ENCODE peak calls at places on chromosome 4, in ten cellular contexts. Z, Q, D, A, B, K, W, E, H and C are unnamed samples.

GRCh38 chr4:99861120-99861905 is 32.9 kb downstream of the LAMTOR3 start:
- DNase-seq in B (no peak), E (no peak), A (no peak), D (no peak), Q (no peak), Z (no peak), W (no peak), H (no peak), K (no peak), C (no peak)

GRCh38 chr4:119550857-119551532 is 77.6 kb downstream of the PDE5A start:
- DNase-seq in Q (peak; percentile 73), H (no peak), E (no peak), K (no peak), A (no peak), W (no peak), B (peak; percentile 36), Z (no peak), D (no peak), C (peak; percentile 19)

GRCh38 chr4:1471443-1472147 is 65.4 kb upstream of the NKX1-1 start:
- DNase-seq in D (no peak), H (peak; percentile 7), A (peak; percentile 48), K (no peak), Q (no peak), Z (no peak), W (peak; percentile 28), E (no peak), B (no peak), C (no peak)

GRCh38 chr4:24845884-24846283 is 50.5 kb downstream of the SOD3 start:
- DNase-seq in D (no peak), B (no peak), A (no peak), H (no peak), Z (no peak), W (no peak), Q (no peak), E (no peak), K (no peak), C (no peak)

GRCh38 chr4:970046-970745 is 3.2 kb downstream of the DGKQ start:
- DNase-seq in D (no peak), Q (no peak), W (no peak), A (no peak), H (no peak), K (no peak), E (no peak), B (no peak), Z (no peak), C (no peak)

GRCh38 chr4:132062611-132063239 is 1086.4 kb upstream of the PCDH10 start:
- DNase-seq in Q (no peak), K (no peak), H (no peak), E (no peak), B (no peak), W (no peak), A (no peak), D (no peak), Z (no peak), C (no peak)

GRCh38 chr4:22573198-22573597 is 57.3 kb upstream of the ADGRA3 start:
- DNase-seq in K (peak; percentile 71), E (no peak), A (peak; percentile 88), Q (no peak), B (peak; percentile 11), Z (no peak), H (peak; percentile 37), W (no peak), D (no peak), C (peak; percentile 7)

GRCh38 chr4:122577808-122578781 is 42.8 kb downstream of the IL21 start:
- DNase-seq in H (no peak), D (no peak), W (no peak), B (peak; percentile 48), K (no peak), Z (no peak), E (no peak), A (no peak), Q (peak; percentile 38), C (peak; percentile 57)

GRCh38 chr4:53089940-53090729 is 228.0 kb downstream of the RASL11B start:
- DNase-seq in Q (no peak), H (no peak), K (no peak), W (no peak), D (no peak), E (no peak), Z (no peak), A (no peak), B (peak; percentile 53), C (no peak)

GRCh38 chr4:65508169-65508568 is 162.1 kb downstream of the EPHA5 start:
- DNase-seq in E (peak; percentile 58), Q (peak; percentile 16), B (peak; percentile 67), K (no peak), W (no peak), A (no peak), D (peak; percentile 85), Z (no peak), H (no peak), C (peak; percentile 80)

GRCh38 chr4:122873752-122874151 is 47.1 kb downstream of the FGF2 start:
- DNase-seq in H (no peak), E (no peak), B (peak; percentile 87), W (no peak), A (no peak), Q (peak; percentile 88), K (no peak), D (peak; percentile 88), Z (no peak), C (peak; percentile 80)

GRCh38 chr4:61200991-61201526 is 933 bp downstream of the ADGRL3 start:
- DNase-seq in Q (no peak), Z (peak; percentile 81), K (peak; percentile 23), H (no peak), W (peak; percentile 52), E (no peak), A (no peak), B (no peak), D (no peak), C (peak; percentile 43)

GRCh38 chr4:141158219-141158618 is 24.9 kb upstream of the RNF150 start:
- DNase-seq in Z (no peak), W (no peak), A (no peak), B (peak; percentile 51), K (no peak), H (no peak), Q (peak; percentile 55), E (no peak), D (no peak), C (peak; percentile 36)

GRCh38 chr4:146407669-146408084 is 114.1 kb downstream of the SLC10A7 start:
- DNase-seq in A (no peak), Q (peak; percentile 29), K (no peak), H (no peak), Z (no peak), E (no peak), W (no peak), B (peak; percentile 37), D (no peak), C (peak; percentile 28)

GRCh38 chr4:121555315-121556107 is 141.3 kb downstream of the ANXA5 start:
- DNase-seq in B (peak; percentile 56), D (no peak), W (no peak), Q (peak; percentile 8), K (no peak), H (no peak), E (no peak), A (no peak), Z (no peak), C (peak; percentile 7)

DNA sequence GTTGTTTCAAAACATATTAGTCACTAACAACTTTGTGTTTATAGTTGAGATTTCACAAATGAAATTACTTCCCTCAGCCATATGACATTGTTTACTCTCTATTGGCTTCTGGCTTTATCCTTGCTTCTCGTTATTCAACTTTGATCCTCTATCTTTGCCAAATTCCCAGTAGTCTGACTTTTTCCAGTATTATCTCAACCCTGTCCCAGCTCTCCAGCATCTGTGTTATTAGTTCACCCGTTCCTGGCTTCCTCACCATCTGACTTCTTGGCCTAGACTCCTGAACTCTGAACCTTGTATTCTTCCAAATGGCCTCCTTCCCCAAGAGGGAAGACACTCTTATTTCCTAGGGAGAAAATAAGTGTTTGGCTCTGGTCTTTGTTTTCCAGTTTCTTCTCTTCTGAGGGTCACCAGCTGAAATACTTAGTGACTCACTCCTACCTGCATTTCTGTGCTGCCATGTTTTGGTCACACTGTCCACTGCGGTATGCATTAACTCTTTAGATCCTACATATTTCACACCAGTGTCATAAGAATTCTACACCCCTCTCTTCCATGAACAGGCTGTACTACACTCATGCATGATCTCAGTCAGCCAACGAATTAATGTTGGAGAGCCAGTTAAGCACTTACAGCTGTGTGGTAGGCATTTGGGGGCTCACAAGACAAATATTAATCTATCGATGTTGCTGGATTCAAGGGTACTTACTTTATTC is 17.0 kb upstream of the ARHGAP24 start:
- DNase-seq in Q (no peak), E (no peak), H (no peak), D (no peak), Z (no peak), B (no peak), K (no peak), A (no peak), W (no peak), C (no peak)
- TF ChIP-seq CTCF in Q (no peak), E (no peak), H (no peak), D (no peak), Z (no peak), B (no peak), K (no peak), A (no peak), W (no peak), C (no peak)

GRCh38 chr4:139301143-139301820 is at the start of gene NAA15:
- DNase-seq in B (peak; percentile 96), Z (peak; percentile 99), W (peak; percentile 99), K (peak; percentile 98), E (peak; percentile 82), D (peak; percentile 86), H (peak; percentile 97), A (peak; percentile 99), Q (peak; percentile 97), C (peak; percentile 98)
- TF ChIP-seq CTCF in B (no peak), Z (no peak), W (no peak), K (no peak), E (no peak), D (no peak), H (peak; percentile 19), A (no peak), Q (no peak), C (no peak)

GRCh38 chr4:109332926-109333464 is 30.5 kb upstream of the COL25A1 start:
- DNase-seq in K (no peak), E (no peak), W (peak; percentile 71), A (no peak), D (no peak), Z (no peak), Q (no peak), B (peak; percentile 3), H (no peak), C (no peak)
- TF ChIP-seq CTCF in K (peak; percentile 41), E (peak; percentile 29), W (peak; percentile 85), A (no peak), D (peak; percentile 22), Z (peak; percentile 10), Q (peak; percentile 26), B (peak; percentile 44), H (no peak), C (no peak)

GRCh38 chr4:81757706-81758105 is 286.0 kb upstream of the RASGEF1B start:
- DNase-seq in W (no peak), B (no peak), D (no peak), H (no peak), K (no peak), Q (no peak), A (no peak), E (no peak), Z (no peak), C (no peak)
- TF ChIP-seq CTCF in W (no peak), B (no peak), D (no peak), H (no peak), K (no peak), Q (no peak), A (no peak), E (no peak), Z (no peak), C (no peak)